ENCODE peak calls at places on chromosomes 3 and 15, in six cellular contexts. One of them, this sample, is unnamed. For H3K4me1, the result is how much of the 10 kb centered on the place peaks cover.

GRCh38 chr3:36147934-36148333 is 232.4 kb upstream of the STAC start:
- DNase-seq in cardiac muscle cell: no peak
- DNase-seq in HepG2: no peak
- DNase-seq in mesenchymal stem cell: no peak
- DNase-seq in left ventricle myocardium inferior: no peak
- DNase-seq in mucosa of descending colon: no peak
- DNase-seq in this sample: no peak

GRCh38 chr3:177377166-177377565 is 179.9 kb upstream of the TBL1XR1 start:
- DNase-seq in cardiac muscle cell: no peak
- DNase-seq in HepG2: no peak
- DNase-seq in mesenchymal stem cell: no peak
- DNase-seq in left ventricle myocardium inferior: no peak
- DNase-seq in mucosa of descending colon: no peak
- DNase-seq in this sample: no peak

GRCh38 chr3:81778678-81779182 is 17.3 kb upstream of the GBE1 start:
- DNase-seq in cardiac muscle cell: no peak
- DNase-seq in HepG2: no peak
- DNase-seq in mesenchymal stem cell: peak
- DNase-seq in left ventricle myocardium inferior: no peak
- DNase-seq in mucosa of descending colon: no peak
- DNase-seq in this sample: no peak

GRCh38 chr15:66997212-66997611 is 68.2 kb upstream of the SMAD3 start:
- DNase-seq in cardiac muscle cell: no peak
- DNase-seq in HepG2: no peak
- DNase-seq in mesenchymal stem cell: no peak
- DNase-seq in left ventricle myocardium inferior: no peak
- DNase-seq in mucosa of descending colon: no peak
- DNase-seq in this sample: no peak

GRCh38 chr15:96119734-96120133 is 210.8 kb upstream of the NR2F2 start:
- DNase-seq in cardiac muscle cell: no peak
- DNase-seq in HepG2: no peak
- DNase-seq in mesenchymal stem cell: no peak
- DNase-seq in left ventricle myocardium inferior: no peak
- DNase-seq in mucosa of descending colon: no peak
- DNase-seq in this sample: no peak

GRCh38 chr3:18808423-18808822 is 339.9 kb upstream of the KCNH8 start:
- DNase-seq in cardiac muscle cell: no peak
- DNase-seq in HepG2: no peak
- DNase-seq in mesenchymal stem cell: no peak
- DNase-seq in left ventricle myocardium inferior: no peak
- DNase-seq in mucosa of descending colon: no peak
- DNase-seq in this sample: no peak

GRCh38 chr15:42358141-42358540 is 1.2 kb upstream of the CAPN3 start:
- DNase-seq in cardiac muscle cell: no peak
- DNase-seq in HepG2: no peak
- DNase-seq in mesenchymal stem cell: no peak
- DNase-seq in left ventricle myocardium inferior: no peak
- DNase-seq in mucosa of descending colon: no peak
- DNase-seq in this sample: no peak

GRCh38 chr15:70512772-70513362 is 250.5 kb downstream of the UACA start:
- DNase-seq in cardiac muscle cell: peak
- DNase-seq in HepG2: peak
- DNase-seq in mesenchymal stem cell: peak
- DNase-seq in left ventricle myocardium inferior: peak
- DNase-seq in mucosa of descending colon: peak
- DNase-seq in this sample: peak

GRCh38 chr3:55445551-55445950 is 41.6 kb downstream of the WNT5A start:
- DNase-seq in cardiac muscle cell: no peak
- DNase-seq in HepG2: peak
- DNase-seq in mesenchymal stem cell: no peak
- DNase-seq in left ventricle myocardium inferior: no peak
- DNase-seq in mucosa of descending colon: peak
- DNase-seq in this sample: peak

GRCh38 chr3:80785475-80785874 is 976.0 kb downstream of the GBE1 start:
- DNase-seq in cardiac muscle cell: no peak
- DNase-seq in HepG2: peak
- DNase-seq in mesenchymal stem cell: no peak
- DNase-seq in left ventricle myocardium inferior: no peak
- DNase-seq in mucosa of descending colon: no peak
- DNase-seq in this sample: peak

GRCh38 chr15:99511865-99512632 is 53.7 kb upstream of the MEF2A start:
- DNase-seq in cardiac muscle cell: peak
- DNase-seq in HepG2: no peak
- DNase-seq in mesenchymal stem cell: no peak
- DNase-seq in left ventricle myocardium inferior: no peak
- DNase-seq in mucosa of descending colon: no peak
- DNase-seq in this sample: no peak

GRCh38 chr3:197807969-197808587 is 17.0 kb downstream of the LRCH3 start:
- DNase-seq in cardiac muscle cell: peak
- DNase-seq in HepG2: no peak
- DNase-seq in mesenchymal stem cell: peak
- DNase-seq in left ventricle myocardium inferior: no peak
- DNase-seq in mucosa of descending colon: no peak
- DNase-seq in this sample: no peak

DNA sequence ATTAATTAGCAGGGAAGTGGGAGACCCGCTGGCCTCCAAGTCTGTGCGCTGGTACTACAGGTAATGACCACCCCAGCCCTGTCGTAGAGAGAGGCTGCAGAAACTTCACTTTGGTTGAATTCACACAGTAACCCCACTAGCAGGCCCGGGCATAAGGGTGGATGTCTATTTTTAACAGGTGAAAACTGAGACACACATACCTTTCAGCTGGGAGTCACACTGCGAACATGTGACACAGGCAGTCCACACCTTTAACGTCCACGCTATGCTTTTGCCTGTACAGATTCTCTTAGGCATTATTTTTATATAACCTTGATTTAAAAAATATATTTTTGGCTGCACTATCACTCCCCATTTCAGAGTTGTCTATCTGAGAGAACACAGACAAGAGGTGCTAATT is 3.9 kb downstream of the LRRK1 start:
- DNase-seq in cardiac muscle cell: no peak
- DNase-seq in HepG2: no peak
- DNase-seq in mesenchymal stem cell: no peak
- DNase-seq in left ventricle myocardium inferior: no peak
- DNase-seq in mucosa of descending colon: no peak
- DNase-seq in this sample: no peak
- H3K4me1 ChIP-seq in cardiac muscle cell: under half
- H3K4me1 ChIP-seq in HepG2: under half
- H3K4me1 ChIP-seq in mesenchymal stem cell: under half
- H3K4me1 ChIP-seq in left ventricle myocardium inferior: under half
- H3K4me1 ChIP-seq in mucosa of descending colon: under half
- H3K4me1 ChIP-seq in this sample: under half

GRCh38 chr15:88654430-88655102 is 15.8 kb downstream of the ISG20 start:
- DNase-seq in cardiac muscle cell: no peak
- DNase-seq in HepG2: no peak
- DNase-seq in mesenchymal stem cell: no peak
- DNase-seq in left ventricle myocardium inferior: no peak
- DNase-seq in mucosa of descending colon: no peak
- DNase-seq in this sample: no peak
- H3K4me1 ChIP-seq in cardiac muscle cell: under half
- H3K4me1 ChIP-seq in HepG2: under half
- H3K4me1 ChIP-seq in mesenchymal stem cell: under half
- H3K4me1 ChIP-seq in left ventricle myocardium inferior: under half
- H3K4me1 ChIP-seq in mucosa of descending colon: under half
- H3K4me1 ChIP-seq in this sample: under half

DNA sequence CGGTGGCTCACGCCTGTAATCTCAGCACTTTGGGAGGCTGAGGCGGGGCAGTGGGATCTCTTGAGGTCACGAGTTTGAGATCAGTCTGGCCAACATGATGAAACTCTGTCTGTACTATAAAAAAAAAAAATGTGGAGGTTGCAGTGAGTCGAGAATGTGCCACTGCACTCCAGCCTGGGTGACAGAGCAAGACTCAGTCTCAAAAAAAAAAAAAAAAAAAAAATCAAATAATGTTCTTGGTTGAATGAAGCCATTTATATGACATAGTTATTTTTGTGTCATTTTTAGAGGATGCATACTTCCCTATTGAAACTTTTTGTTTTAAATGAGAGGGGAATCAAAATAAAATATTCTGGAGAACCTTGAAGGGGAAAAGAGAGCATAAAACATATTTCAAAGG is 3.1 kb downstream of the HMCES start:
- DNase-seq in cardiac muscle cell: no peak
- DNase-seq in HepG2: no peak
- DNase-seq in mesenchymal stem cell: no peak
- DNase-seq in left ventricle myocardium inferior: no peak
- DNase-seq in mucosa of descending colon: no peak
- DNase-seq in this sample: no peak
- H3K4me1 ChIP-seq in cardiac muscle cell: under half
- H3K4me1 ChIP-seq in HepG2: half or more
- H3K4me1 ChIP-seq in mesenchymal stem cell: under half
- H3K4me1 ChIP-seq in left ventricle myocardium inferior: half or more
- H3K4me1 ChIP-seq in mucosa of descending colon: under half
- H3K4me1 ChIP-seq in this sample: under half

GRCh38 chr3:71232895-71233294 is 350.6 kb downstream of the FOXP1 start:
- DNase-seq in cardiac muscle cell: no peak
- DNase-seq in HepG2: no peak
- DNase-seq in mesenchymal stem cell: no peak
- DNase-seq in left ventricle myocardium inferior: no peak
- DNase-seq in mucosa of descending colon: no peak
- DNase-seq in this sample: no peak

GRCh38 chr3:71231680-71232079 is 351.8 kb downstream of the FOXP1 start:
- DNase-seq in cardiac muscle cell: no peak
- DNase-seq in HepG2: no peak
- DNase-seq in mesenchymal stem cell: no peak
- DNase-seq in left ventricle myocardium inferior: no peak
- DNase-seq in mucosa of descending colon: no peak
- DNase-seq in this sample: no peak

GRCh38 chr3:71228156-71228885 is 355.2 kb downstream of the FOXP1 start:
- DNase-seq in cardiac muscle cell: no peak
- DNase-seq in HepG2: no peak
- DNase-seq in mesenchymal stem cell: no peak
- DNase-seq in left ventricle myocardium inferior: no peak
- DNase-seq in mucosa of descending colon: no peak
- DNase-seq in this sample: no peak

GRCh38 chr3:71229905-71230657 is 353.4 kb downstream of the FOXP1 start:
- DNase-seq in cardiac muscle cell: no peak
- DNase-seq in HepG2: no peak
- DNase-seq in mesenchymal stem cell: no peak
- DNase-seq in left ventricle myocardium inferior: no peak
- DNase-seq in mucosa of descending colon: no peak
- DNase-seq in this sample: no peak

DNA sequence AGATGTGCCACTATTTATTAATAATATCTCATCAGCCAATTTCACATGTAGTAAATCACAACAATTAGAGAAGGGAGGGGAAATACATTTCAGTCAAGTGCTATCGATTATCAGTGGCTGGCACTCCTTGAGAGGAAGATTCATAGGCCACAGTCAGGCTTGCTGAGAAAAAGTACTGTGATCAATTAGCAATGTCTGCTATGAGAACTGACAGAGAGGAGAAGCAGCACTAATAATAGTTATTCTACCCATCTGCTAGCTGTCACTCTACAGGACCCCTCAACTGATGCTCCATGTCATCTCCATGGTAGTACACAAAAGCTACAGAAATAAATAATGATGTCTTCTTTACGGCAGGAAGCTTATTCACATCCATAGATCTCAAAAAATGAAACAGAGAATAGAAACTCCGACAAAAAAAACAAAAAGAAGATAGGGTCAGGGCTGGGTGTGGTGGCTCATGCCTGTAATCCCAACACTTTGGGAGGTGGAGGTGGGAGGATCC is 351.3 kb downstream of the FOXP1 start:
- DNase-seq in cardiac muscle cell: no peak
- DNase-seq in HepG2: no peak
- DNase-seq in mesenchymal stem cell: no peak
- DNase-seq in left ventricle myocardium inferior: no peak
- DNase-seq in mucosa of descending colon: no peak
- DNase-seq in this sample: no peak
- H3K4me1 ChIP-seq in cardiac muscle cell: under half
- H3K4me1 ChIP-seq in HepG2: under half
- H3K4me1 ChIP-seq in mesenchymal stem cell: under half
- H3K4me1 ChIP-seq in left ventricle myocardium inferior: under half
- H3K4me1 ChIP-seq in mucosa of descending colon: under half
- H3K4me1 ChIP-seq in this sample: under half

GRCh38 chr15:90065682-90066049 is 36.6 kb downstream of the IDH2 start:
- DNase-seq in cardiac muscle cell: no peak
- DNase-seq in HepG2: no peak
- DNase-seq in mesenchymal stem cell: no peak
- DNase-seq in left ventricle myocardium inferior: no peak
- DNase-seq in mucosa of descending colon: no peak
- DNase-seq in this sample: no peak

GRCh38 chr15:90067181-90067952 is 34.9 kb downstream of the IDH2 start:
- DNase-seq in cardiac muscle cell: no peak
- DNase-seq in HepG2: no peak
- DNase-seq in mesenchymal stem cell: no peak
- DNase-seq in left ventricle myocardium inferior: no peak
- DNase-seq in mucosa of descending colon: peak
- DNase-seq in this sample: no peak

GRCh38 chr15:90062729-90063684 is 39.3 kb downstream of the IDH2 start:
- DNase-seq in cardiac muscle cell: no peak
- DNase-seq in HepG2: no peak
- DNase-seq in mesenchymal stem cell: no peak
- DNase-seq in left ventricle myocardium inferior: no peak
- DNase-seq in mucosa of descending colon: no peak
- DNase-seq in this sample: no peak

GRCh38 chr15:90063733-90064247 is 38.5 kb downstream of the IDH2 start:
- DNase-seq in cardiac muscle cell: no peak
- DNase-seq in HepG2: no peak
- DNase-seq in mesenchymal stem cell: no peak
- DNase-seq in left ventricle myocardium inferior: no peak
- DNase-seq in mucosa of descending colon: peak
- DNase-seq in this sample: no peak

DNA sequence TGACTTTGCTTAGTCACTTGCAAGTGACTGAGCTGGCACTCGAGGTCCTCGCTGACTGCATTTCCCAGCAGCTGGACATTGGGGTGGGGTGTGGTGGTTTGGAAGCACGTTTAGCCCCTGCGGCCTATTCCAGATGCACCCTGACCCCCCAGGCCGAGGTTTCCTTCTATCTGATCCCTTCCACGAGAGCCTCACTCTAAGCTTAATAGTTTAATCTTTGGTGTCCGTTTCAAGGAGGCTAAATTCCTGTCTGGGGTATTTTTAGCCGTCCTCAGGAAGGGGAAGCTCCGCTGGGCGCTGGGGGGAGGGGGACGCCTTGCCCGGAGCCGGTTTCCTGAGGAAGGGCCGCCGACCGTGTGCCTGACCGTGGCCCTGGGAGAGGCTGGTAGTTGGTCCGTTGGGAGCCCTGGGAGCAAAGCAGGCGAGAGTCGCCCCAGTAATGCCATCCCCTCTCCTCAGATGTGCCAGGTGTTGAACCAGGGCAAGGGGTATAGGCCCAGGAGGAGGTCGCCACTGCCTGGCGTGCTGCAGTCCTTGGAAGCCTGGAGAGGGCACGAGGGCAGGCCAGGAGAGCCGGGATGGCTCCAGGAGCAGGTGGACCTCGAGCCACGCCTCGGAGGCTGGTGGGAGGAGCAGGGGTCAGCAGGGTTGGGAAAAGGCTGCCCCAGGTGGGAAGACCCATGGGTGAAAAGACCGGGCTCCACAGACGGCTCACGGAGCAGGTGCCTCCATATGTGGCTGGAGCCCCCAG is 37.2 kb downstream of the IDH2 start:
- DNase-seq in cardiac muscle cell: peak
- DNase-seq in HepG2: no peak
- DNase-seq in mesenchymal stem cell: peak
- DNase-seq in left ventricle myocardium inferior: peak
- DNase-seq in mucosa of descending colon: peak
- DNase-seq in this sample: no peak
- H3K4me1 ChIP-seq in cardiac muscle cell: under half
- H3K4me1 ChIP-seq in HepG2: under half
- H3K4me1 ChIP-seq in mesenchymal stem cell: under half
- H3K4me1 ChIP-seq in left ventricle myocardium inferior: half or more
- H3K4me1 ChIP-seq in mucosa of descending colon: under half
- H3K4me1 ChIP-seq in this sample: under half

This sample was measured in Caco-2.